ENCODE peak calls at places on chromosomes 4 and X, in six cellular contexts. P is uterus, M is BE2C, E is hypothalamus, V is cardiac muscle cell, G is NCI-H524. Y is an unnamed sample.

GRCh38 chr4:82801910-82802521 is 3.4 kb upstream of the SCD5 start:
- DNase-seq in P (no peak), E (no peak), M (peak), G (peak), V (peak), Y (no peak)

GRCh38 chrX:98956014-98956413 is 1454.1 kb downstream of the PCDH19 start:
- DNase-seq in M (no peak), V (no peak), E (no peak), G (peak), P (no peak), Y (no peak)

GRCh38 chr4:57044996-57045395 is 65.2 kb downstream of the IGFBP7 start:
- DNase-seq in P (no peak), M (no peak), G (no peak), V (peak), E (no peak), Y (no peak)

GRCh38 chr4:186192068-186192751 is 843 bp downstream of the CYP4V2 start:
- DNase-seq in E (peak), M (no peak), G (peak), P (peak), V (peak), Y (no peak)

GRCh38 chrX:123481908-123482873 is 250.7 kb downstream of the THOC2 start:
- DNase-seq in G (peak), E (no peak), M (no peak), V (peak), P (peak), Y (no peak)

GRCh38 chrX:140661657-140662056 is 47.9 kb upstream of the LINC00632 start:
- DNase-seq in M (no peak), E (no peak), V (peak), P (no peak), G (no peak), Y (no peak)

GRCh38 chr4:108834787-108835384 is 72.0 kb upstream of the ETNPPL start:
- DNase-seq in G (peak), E (no peak), P (no peak), M (no peak), V (peak), Y (no peak)

GRCh38 chrX:72566448-72566847 is 6.2 kb downstream of the HDAC8 start:
- DNase-seq in E (no peak), V (no peak), G (no peak), M (no peak), P (no peak), Y (no peak)

GRCh38 chr4:182555997-182556418 is 312.8 kb downstream of the TENM3 start:
- DNase-seq in V (peak), G (no peak), E (no peak), P (peak), M (peak), Y (no peak)

GRCh38 chr4:125316781-125317525 is 2.2 kb downstream of the FAT4 start:
- DNase-seq in G (peak), M (peak), V (peak), E (no peak), P (peak), Y (no peak)

GRCh38 chr4:144421839-144422565 is 224.0 kb upstream of the HHIP start:
- DNase-seq in M (no peak), G (no peak), E (no peak), V (no peak), P (no peak), Y (no peak)

GRCh38 chr4:74446193-74446868 is 1.4 kb downstream of the AREG start:
- DNase-seq in E (no peak), V (peak), M (no peak), P (no peak), G (no peak), Y (no peak)

GRCh38 chrX:70509078-70509477 is 64.4 kb downstream of the DLG3 start:
- DNase-seq in V (no peak), P (no peak), E (no peak), M (no peak), G (no peak), Y (no peak)

Y was measured in T-helper 22 cell.